ENCODE peak calls at places on chromosomes 13 and 19, in eight cellular contexts. T is IMR-90, J is psoas muscle, V is mucosa of descending colon, H is esophagus squamous epithelium, X is Panc1, O is GM23338, E is tibial nerve. G is an unnamed sample.

GRCh38 chr13:98487522-98487921 is 89.4 kb downstream of the STK24 start:
- DNase-seq in V (no peak), X (no peak), H (no peak), J (no peak), T (no peak), O (no peak), E (no peak), G (no peak)

GRCh38 chr13:20960663-20961309 is 58.2 kb upstream of the XPO4 start:
- DNase-seq in V (peak; percentile 36), T (no peak), X (no peak), O (no peak), E (no peak), H (no peak), J (no peak), G (no peak)

GRCh38 chr13:109362606-109363005 is 423.8 kb downstream of the IRS2 start:
- DNase-seq in V (no peak), T (no peak), H (no peak), J (no peak), X (no peak), E (no peak), O (no peak), G (no peak)

GRCh38 chr19:28646629-28647028 is 566.3 kb downstream of the UQCRFS1 start:
- DNase-seq in X (no peak), T (no peak), J (no peak), H (no peak), V (no peak), O (no peak), E (no peak), G (no peak)

GRCh38 chr13:81048026-81048461 is 707.1 kb upstream of the SPRY2 start:
- DNase-seq in J (no peak), X (no peak), V (no peak), E (no peak), O (no peak), T (no peak), H (no peak), G (no peak)

GRCh38 chr19:8373867-8374813 is 10.2 kb downstream of the ANGPTL4 start:
- DNase-seq in V (peak; percentile 61), E (peak; percentile 73), O (no peak), X (no peak), J (no peak), H (no peak), T (no peak), G (no peak)

GRCh38 chr19:42352216-42352892 is 26.9 kb downstream of the MEGF8 start:
- DNase-seq in T (peak; percentile 8), H (no peak), V (no peak), E (no peak), X (no peak), O (peak; percentile 42), J (no peak), G (no peak)

GRCh38 chr19:48630289-48631036 is 6.7 kb downstream of the DBP start:
- DNase-seq in X (no peak), H (no peak), T (no peak), J (peak; percentile 68), V (peak; percentile 75), O (peak; percentile 88), E (no peak), G (peak; percentile 91)

GRCh38 chr19:34837262-34837661 is 64.2 kb upstream of the ZNF599 start:
- DNase-seq in T (no peak), O (no peak), E (no peak), J (peak; percentile 16), X (no peak), H (no peak), V (peak; percentile 71), G (peak; percentile 18)

GRCh38 chr13:113932060-113932459 is 41.8 kb downstream of the C13orf46 start:
- DNase-seq in O (no peak), H (no peak), J (peak; percentile 9), X (no peak), E (peak; percentile 3), T (no peak), V (no peak), G (peak; percentile 5)

GRCh38 chr19:30154410-30154809 is 212.4 kb downstream of the URI1 start:
- DNase-seq in O (no peak), X (no peak), J (no peak), E (no peak), V (no peak), T (no peak), H (no peak), G (no peak)

GRCh38 chr13:110644892-110645521 is 29.7 kb downstream of the NAXD start:
- DNase-seq in V (peak; percentile 65), X (no peak), J (peak; percentile 60), E (no peak), O (peak; percentile 94), T (peak; percentile 55), H (no peak), G (peak; percentile 82)

GRCh38 chr13:99018418-99019180 is 40.7 kb upstream of the DOCK9 start:
- DNase-seq in V (no peak), H (no peak), T (peak; percentile 68), O (no peak), X (no peak), J (no peak), E (no peak), G (no peak)

GRCh38 chr19:53463263-53463662 is 4.3 kb upstream of the ZNF813 start:
- DNase-seq in J (peak; percentile 43), H (no peak), T (peak; percentile 6), V (peak; percentile 13), O (peak; percentile 98), E (no peak), X (no peak), G (peak; percentile 49)

GRCh38 chr13:108993346-108993745 is 363.9 kb downstream of the MYO16 start:
- DNase-seq in O (no peak), H (no peak), J (no peak), X (no peak), V (no peak), T (peak; percentile 74), E (no peak), G (no peak)

GRCh38 chr13:48528720-48529119 is 4.2 kb downstream of the RCBTB2 start:
- DNase-seq in H (no peak), X (no peak), T (no peak), O (no peak), J (no peak), V (no peak), E (no peak), G (no peak)

GRCh38 chr19:16593181-16593580 is 21.0 kb upstream of the SLC35E1 start:
- DNase-seq in J (no peak), H (no peak), O (no peak), T (no peak), E (no peak), X (no peak), V (no peak), G (no peak)

GRCh38 chr13:60590775-60591174 is 193.8 kb downstream of the TDRD3 start:
- DNase-seq in E (no peak), V (no peak), O (no peak), T (no peak), J (no peak), H (no peak), X (no peak), G (no peak)

GRCh38 chr13:40506592-40507446 is 159.6 kb downstream of the FOXO1 start:
- DNase-seq in J (no peak), O (no peak), H (no peak), E (no peak), X (no peak), T (no peak), V (no peak), G (no peak)

GRCh38 chr13:31870511-31870910 is 131.2 kb downstream of the RXFP2 start:
- DNase-seq in X (no peak), J (no peak), E (no peak), V (no peak), O (no peak), T (no peak), H (no peak), G (no peak)

GRCh38 chr13:71017607-71018006 is 849.4 kb downstream of the DACH1 start:
- DNase-seq in H (no peak), E (no peak), V (no peak), X (no peak), J (no peak), T (no peak), O (peak; percentile 41), G (no peak)

GRCh38 chr13:85528578-85529215 is 270.5 kb downstream of the SLITRK6 start:
- DNase-seq in J (no peak), H (no peak), T (peak; percentile 90), V (no peak), X (no peak), E (no peak), O (no peak), G (no peak)

GRCh38 chr19:3665681-3666544 is 34.4 kb downstream of the PIP5K1C start:
- DNase-seq in E (peak; percentile 42), T (no peak), O (peak; percentile 61), V (peak; percentile 79), J (peak; percentile 71), H (no peak), X (peak; percentile 12), G (peak; percentile 68)
- H3K4me3 ChIP-seq in E (no peak overlapping the region), T (no peak overlapping the region), O (no peak overlapping the region), V (no peak overlapping the region), J (no peak overlapping the region), H (no peak overlapping the region), X (no peak overlapping the region), G (no peak overlapping the region)

DNA sequence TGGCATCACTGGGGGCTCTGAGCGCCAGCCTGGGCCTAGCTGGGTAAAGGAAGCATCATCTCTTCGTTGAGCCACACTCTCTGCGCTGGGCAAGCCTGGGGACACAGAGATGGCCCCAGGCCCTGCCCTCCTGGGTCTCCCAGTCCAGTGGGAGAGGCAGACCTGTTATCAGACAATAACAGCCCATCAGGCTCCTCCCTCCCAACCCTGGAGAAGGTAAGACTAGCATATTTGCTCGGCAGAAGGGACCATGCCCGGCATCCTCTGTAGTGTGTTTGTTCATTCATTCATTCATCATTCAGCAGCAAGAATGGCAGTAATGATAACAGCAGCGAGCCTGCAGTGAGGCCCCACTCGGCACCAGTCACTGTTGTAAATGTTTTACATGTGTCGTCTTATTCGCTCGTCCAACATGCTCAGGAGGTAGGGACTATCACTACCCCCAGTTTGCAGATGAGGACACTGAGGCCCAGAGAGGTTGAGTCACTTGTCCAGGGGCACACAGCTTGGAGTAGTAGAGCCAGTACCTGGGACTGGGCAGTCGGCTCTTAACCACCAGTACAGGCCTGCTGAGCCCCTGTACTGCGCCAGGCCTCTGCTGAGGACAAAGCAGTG is 33.2 kb downstream of the PAK4 start:
- DNase-seq in O (no peak), E (no peak), H (no peak), V (no peak), T (no peak), X (no peak), J (no peak), G (no peak)
- H3K4me1 ChIP-seq in O (peaks cover 17% of the 10 kb centered on the region), E (peaks cover 91% of the 10 kb centered on the region), H (peaks cover 89% of the 10 kb centered on the region), V (peaks cover 24% of the 10 kb centered on the region), T (peaks cover 26% of the 10 kb centered on the region), X (peaks cover 62% of the 10 kb centered on the region), J (no peaks in the 10 kb centered on the region), G (peaks cover 53% of the 10 kb centered on the region)

GRCh38 chr13:33466262-33466661 is 180.7 kb upstream of the STARD13 start:
- DNase-seq in E (no peak), O (no peak), V (no peak), T (no peak), H (no peak), J (no peak), X (no peak), G (no peak)
- TF ChIP-seq CTCF in E (no peak), O (no peak), V (no peak), T (no peak), H (no peak), J (no peak), X (no peak), G (no peak)

DNA sequence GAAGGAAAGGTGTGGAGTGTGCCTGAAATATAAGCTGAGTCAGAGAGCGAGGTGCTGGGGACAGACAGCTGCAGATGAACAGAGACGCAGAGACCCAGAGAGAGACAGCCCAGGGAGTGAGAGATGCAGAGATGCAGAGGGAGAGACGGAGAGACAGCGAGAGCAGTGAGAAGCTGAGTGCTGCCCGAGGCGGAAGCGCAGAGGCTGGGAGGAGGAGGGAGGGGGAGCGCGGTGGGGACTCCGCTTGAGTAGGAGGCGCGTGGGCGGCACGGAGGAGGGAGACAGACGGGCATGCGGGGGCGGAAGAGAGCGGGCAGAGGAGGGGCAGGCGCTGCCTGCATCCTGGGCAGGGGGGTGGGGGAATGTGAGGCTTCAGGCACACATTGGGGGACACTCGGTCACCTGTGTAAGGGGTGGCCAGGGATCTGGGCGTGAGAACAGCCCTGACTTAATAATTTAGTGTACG is 25.7 kb downstream of the SLC8A2 start:
- DNase-seq in X (no peak), E (no peak), V (peak; percentile 51), H (no peak), T (no peak), J (peak; percentile 40), O (peak; percentile 67), G (peak; percentile 47)
- H3K4me3 ChIP-seq in X (no peak overlapping the region), E (no peak overlapping the region), V (no peak overlapping the region), H (no peak overlapping the region), T (no peak overlapping the region), J (no peak overlapping the region), O (peak overlapping the region; percentile 67), G (no peak overlapping the region)